ENCODE peak calls at places on chromosomes 16 and 17, in seven cellular contexts. E is fibroblast of mammary gland, S is IMR-90, O is heart right ventricle, N is cardiac muscle cell, X is RWPE2, R is PC-9. H is an unnamed sample.

GRCh38 chr17:28271431-28271830 is 47.6 kb upstream of the TMEM97 start:
- DNase-seq in S (no peak), X (no peak), N (no peak), E (no peak), O (no peak), R (no peak), H (no peak)

GRCh38 chr17:56779306-56779705 is 54.4 kb downstream of the C17orf67 start:
- DNase-seq in O (no peak), R (no peak), N (no peak), X (no peak), S (no peak), E (no peak), H (no peak)

GRCh38 chr17:8189041-8189710 is 804 bp downstream of the BORCS6 start:
- DNase-seq in S (no peak), N (no peak), R (no peak), O (no peak), E (no peak), X (no peak), H (no peak)

GRCh38 chr16:84982434-84982833 is 28.9 kb downstream of the ZDHHC7 start:
- DNase-seq in R (no peak), E (no peak), N (peak), S (no peak), X (no peak), O (no peak), H (no peak)

GRCh38 chr16:50323335-50324011 is 45.3 kb downstream of the BRD7 start:
- DNase-seq in R (peak), X (no peak), E (peak), O (no peak), S (peak), N (no peak), H (no peak)

GRCh38 chr16:85369741-85370528 is 243.2 kb upstream of the GSE1 start:
- DNase-seq in E (peak), R (no peak), O (peak), S (no peak), X (no peak), N (peak), H (no peak)

GRCh38 chr16:2524339-2524938 is 4.3 kb downstream of the AMDHD2 start:
- DNase-seq in N (no peak), O (no peak), X (no peak), S (no peak), R (no peak), E (no peak), H (no peak)

GRCh38 chr16:11612110-11612981 is 25.6 kb upstream of the LITAF start:
- DNase-seq in O (no peak), N (no peak), E (no peak), X (no peak), S (no peak), R (peak), H (no peak)

GRCh38 chr17:79607941-79608728 is 2.7 kb downstream of the RBFOX3 start:
- DNase-seq in S (no peak), O (peak), R (no peak), E (peak), N (peak), X (no peak), H (no peak)

GRCh38 chr16:7998789-7999453 is 591.4 kb downstream of the TMEM114 start:
- DNase-seq in X (no peak), R (no peak), S (no peak), O (no peak), E (no peak), N (no peak), H (no peak)

GRCh38 chr17:8003594-8004181 is 1.3 kb downstream of the GUCY2D start:
- DNase-seq in R (no peak), O (no peak), X (peak), N (no peak), E (no peak), S (no peak), H (no peak)

GRCh38 chr16:9647981-9648701 is 534.1 kb downstream of the GRIN2A start:
- DNase-seq in O (peak), S (no peak), E (peak), X (no peak), N (peak), R (no peak), H (no peak)

GRCh38 chr16:2717360-2718263 is 2.4 kb downstream of the PRSS27 start:
- DNase-seq in E (no peak), R (no peak), X (no peak), S (no peak), O (no peak), N (no peak), H (no peak)

GRCh38 chr17:80948091-80948960 is 43.3 kb upstream of the CHMP6 start:
- DNase-seq in O (no peak), E (no peak), N (no peak), R (no peak), X (peak), S (no peak), H (no peak)

GRCh38 chr17:50460831-50461526 is 7.7 kb downstream of the CHAD start:
- DNase-seq in N (no peak), X (no peak), R (no peak), O (no peak), E (no peak), S (no peak), H (no peak)

GRCh38 chr16:48503779-48504178 is 106.2 kb downstream of the N4BP1 start:
- DNase-seq in S (peak), X (no peak), E (peak), N (no peak), O (peak), R (no peak), H (no peak)

GRCh38 chr17:34730816-34731215 is 151.4 kb downstream of the TMEM132E start:
- DNase-seq in N (no peak), S (no peak), E (no peak), R (no peak), O (no peak), X (no peak), H (no peak)

GRCh38 chr16:83100679-83101078 is 473.9 kb downstream of the CDH13 start:
- DNase-seq in X (peak), E (peak), S (no peak), R (no peak), N (no peak), O (no peak), H (no peak)

GRCh38 chr17:70271200-70271599 is 101.9 kb downstream of the KCNJ2 start:
- DNase-seq in R (no peak), E (no peak), S (no peak), O (no peak), X (no peak), N (no peak), H (no peak)

GRCh38 chr16:80971814-80972213 is 34.9 kb downstream of the CMC2 start:
- DNase-seq in X (no peak), R (no peak), E (no peak), S (no peak), O (no peak), N (no peak), H (no peak)

GRCh38 chr16:80972611-80973010 is 34.1 kb downstream of the CMC2 start:
- DNase-seq in N (no peak), S (no peak), E (no peak), R (no peak), O (no peak), X (no peak), H (no peak)

GRCh38 chr16:80976946-80977345 is 29.7 kb downstream of the CMC2 start:
- DNase-seq in O (no peak), X (no peak), E (no peak), N (no peak), R (no peak), S (peak), H (no peak)

GRCh38 chr16:80973991-80974390 is 32.7 kb downstream of the CMC2 start:
- DNase-seq in S (peak), E (peak), X (no peak), R (no peak), N (no peak), O (no peak), H (no peak)

DNA sequence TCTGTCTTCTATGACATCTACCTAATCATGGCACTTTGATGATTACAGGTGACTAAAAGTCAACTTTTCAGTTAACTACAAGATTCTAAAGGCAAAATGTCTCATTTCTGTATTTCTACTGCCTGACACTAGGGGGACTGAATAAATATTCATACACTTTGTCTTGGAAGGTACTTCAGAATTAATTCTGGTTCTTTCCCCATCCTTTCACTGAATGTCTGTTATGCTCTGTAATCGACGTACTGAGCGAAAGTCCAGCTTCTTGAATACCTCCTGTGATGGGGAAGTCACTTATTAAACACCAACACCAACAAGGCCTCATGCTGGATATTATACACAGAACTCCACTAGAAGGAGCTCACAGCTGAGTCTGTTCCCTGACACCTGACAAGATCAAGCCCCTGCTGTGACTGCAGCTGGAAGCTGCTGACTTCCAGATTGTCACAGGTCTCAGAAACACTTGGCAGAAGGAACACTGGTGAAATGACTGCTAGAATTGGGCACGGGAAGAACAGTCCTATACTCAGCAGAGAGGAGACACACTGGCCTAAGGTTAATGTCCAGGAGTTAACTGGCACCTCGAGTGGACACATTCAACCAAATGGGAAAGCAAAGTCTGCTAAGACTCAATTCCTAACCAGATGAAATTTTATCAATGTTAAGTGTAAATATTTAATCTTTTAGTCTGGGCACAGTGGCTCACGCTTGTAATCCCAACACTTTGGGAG is 31.9 kb downstream of the CMC2 start:
- DNase-seq in E (peak), O (no peak), N (peak), R (no peak), X (no peak), S (no peak), H (no peak)
- TF ChIP-seq CTCF in E (peak), O (peak), N (peak), R (peak), X (peak), S (peak), H (peak)

GRCh38 chr17:15977894-15978293 is 21.6 kb downstream of the ZSWIM7 start:
- DNase-seq in X (no peak), N (no peak), O (no peak), E (no peak), R (no peak), S (no peak), H (no peak)
- H3K4me3 ChIP-seq in X (no peak), N (no peak), O (no peak), E (no peak), R (no peak), S (no peak), H (no peak)

GRCh38 chr17:4789951-4790704 is 1.4 kb downstream of the GLTPD2 start:
- DNase-seq in X (peak), N (peak), S (peak), E (peak), O (peak), R (peak), H (peak)

GRCh38 chr17:4788159-4788806 is 481 bp upstream of the GLTPD2 start:
- DNase-seq in O (no peak), E (peak), S (no peak), N (no peak), R (no peak), X (no peak), H (no peak)

GRCh38 chr17:4790705-4791088 is 1.9 kb downstream of the GLTPD2 start:
- DNase-seq in X (no peak), R (no peak), S (no peak), O (no peak), E (no peak), N (no peak), H (no peak)

GRCh38 chr17:4789701-4789950 is 862 bp downstream of the GLTPD2 start:
- DNase-seq in S (no peak), O (no peak), E (no peak), R (no peak), X (peak), N (no peak), H (no peak)

GRCh38 chr17:4788807-4789700 is at the start of gene GLTPD2:
- DNase-seq in R (no peak), E (no peak), O (no peak), X (no peak), N (peak), S (no peak), H (no peak)
- TF ChIP-seq CTCF in R (no peak), E (no peak), O (no peak), X (no peak), N (no peak), S (no peak), H (no peak)

DNA sequence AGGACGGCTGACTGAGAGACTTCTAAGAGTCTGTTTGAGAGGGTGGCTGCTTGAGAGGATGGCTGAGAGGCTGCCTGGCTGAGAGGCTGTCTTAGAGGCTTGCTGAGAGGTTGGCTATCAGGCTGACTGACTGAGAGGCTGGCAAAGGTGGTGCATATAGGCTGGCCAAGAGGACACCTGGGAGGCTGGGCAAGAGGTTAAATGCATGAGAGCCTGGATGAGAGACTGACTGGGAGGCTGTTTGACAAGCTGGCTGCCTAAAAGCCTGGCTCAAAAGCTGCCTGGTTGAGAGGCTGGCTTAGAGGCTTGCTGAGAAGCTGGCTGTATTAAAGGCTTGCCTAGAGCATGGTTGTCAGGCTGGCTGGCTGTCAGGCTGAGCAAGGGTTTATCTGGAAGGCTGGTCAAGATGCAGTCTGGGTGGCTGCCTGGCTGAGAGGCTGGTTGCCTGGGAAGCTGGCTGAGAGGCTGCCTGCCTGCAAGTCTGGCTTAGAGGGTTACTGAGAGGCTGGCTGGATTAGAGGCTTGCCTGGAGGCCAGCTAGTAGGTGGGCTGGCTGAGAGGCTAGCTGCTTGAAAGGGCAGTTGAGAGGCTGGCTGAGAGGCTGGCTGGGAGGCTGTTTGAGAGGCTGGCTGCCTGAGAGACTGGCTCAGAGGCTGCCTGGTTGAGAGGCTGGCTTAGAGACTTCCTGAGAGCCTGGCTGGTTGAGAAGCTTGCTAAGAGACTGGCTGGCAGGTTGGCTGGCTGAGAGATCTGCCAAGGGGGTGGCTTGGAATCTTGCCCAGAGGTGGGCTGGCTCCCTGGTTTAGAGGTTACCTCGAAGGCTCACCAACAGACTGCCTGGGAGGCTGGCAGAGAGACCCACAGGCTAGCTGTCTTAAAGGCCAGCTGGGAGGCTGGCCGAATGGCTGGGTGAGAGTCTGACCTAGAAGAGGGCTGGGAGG is 38.3 kb upstream of the ACSM2B start:
- DNase-seq in O (no peak), R (no peak), N (no peak), X (no peak), E (no peak), S (no peak), H (no peak)
- H3K4me3 ChIP-seq in O (no peak), R (no peak), N (no peak), X (no peak), E (no peak), S (no peak), H (no peak)

GRCh38 chr17:78174870-78175642 is 6.7 kb downstream of the SYNGR2 start:
- DNase-seq in O (no peak), E (no peak), N (no peak), R (no peak), S (no peak), X (no peak), H (no peak)
- TF ChIP-seq CTCF in O (no peak), E (no peak), N (no peak), R (no peak), S (no peak), X (peak), H (no peak)

GRCh38 chr17:46169913-46170312 is 23.3 kb downstream of the KANSL1 start:
- DNase-seq in S (no peak), N (no peak), E (no peak), X (no peak), O (no peak), R (no peak), H (no peak)

GRCh38 chr17:46175891-46176290 is 17.3 kb downstream of the KANSL1 start:
- DNase-seq in X (no peak), O (no peak), S (peak), R (no peak), N (no peak), E (peak), H (no peak)

GRCh38 chr17:46171939-46172338 is 21.3 kb downstream of the KANSL1 start:
- DNase-seq in E (no peak), S (no peak), R (no peak), N (no peak), O (no peak), X (no peak), H (no peak)

GRCh38 chr17:46170609-46171432 is 22.4 kb downstream of the KANSL1 start:
- DNase-seq in X (no peak), E (no peak), O (no peak), R (no peak), N (no peak), S (no peak), H (no peak)

DNA sequence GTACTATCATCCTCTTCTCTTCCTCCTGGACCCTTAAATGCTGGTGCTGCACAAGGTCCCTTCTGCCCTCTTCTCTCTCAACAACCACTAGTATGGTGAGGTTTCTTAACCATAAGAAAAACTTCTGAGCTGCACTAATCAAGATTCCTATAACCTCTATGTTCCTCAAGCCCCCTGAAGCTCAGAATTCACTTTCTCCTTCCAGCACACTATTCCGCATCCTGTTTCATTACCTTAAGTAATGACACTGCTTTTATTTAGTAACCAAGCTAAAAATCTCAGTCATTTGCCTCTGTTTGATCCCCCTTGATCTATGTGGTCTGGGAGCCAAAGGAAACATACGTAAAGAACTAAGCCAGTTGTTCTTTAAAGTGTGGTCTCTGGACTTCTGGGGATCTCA is 20.1 kb downstream of the KANSL1 start:
- DNase-seq in N (no peak), X (no peak), S (no peak), R (no peak), O (no peak), E (no peak), H (no peak)
- H3K4me3 ChIP-seq in N (no peak), X (no peak), S (no peak), R (no peak), O (no peak), E (no peak), H (no peak)

DNA sequence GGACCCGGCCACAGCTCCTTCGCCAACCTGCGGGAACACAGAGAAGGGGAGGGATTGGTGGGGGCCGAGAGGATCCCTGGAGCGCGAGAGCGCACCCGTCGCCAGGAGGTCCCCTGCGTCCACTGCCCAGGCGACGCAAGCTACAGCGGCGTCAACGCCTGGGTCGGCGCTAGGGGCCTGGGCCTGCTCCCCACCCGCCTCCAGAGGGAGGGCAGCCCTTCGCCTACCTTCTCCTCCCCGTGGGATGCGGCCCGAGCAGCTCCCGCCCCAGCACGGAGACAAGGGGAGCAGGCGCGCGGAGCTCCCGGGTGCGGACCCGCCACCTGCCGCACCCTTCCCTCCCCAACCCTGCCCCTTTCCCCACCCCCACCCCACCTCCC is 118.9 kb upstream of the SMURF2 start:
- DNase-seq in X (no peak), O (no peak), E (no peak), R (no peak), S (no peak), N (peak), H (no peak)
- TF ChIP-seq CTCF in X (no peak), O (no peak), E (no peak), R (no peak), S (no peak), N (no peak), H (no peak)

H was measured in GM12864.